ENCODE peak calls at places on chromosomes 3 and 15, in four cellular contexts. Z is esophagus squamous epithelium, Q is HCT116, T is mucosa of descending colon. E is an unnamed sample.

GRCh38 chr3:191376742-191377141 is 46.4 kb upstream of the UTS2B start:
- DNase-seq in Z (no peak), Q (no peak), T (peak), E (no peak)

GRCh38 chr15:87746333-87746732 is 510.2 kb downstream of the NTRK3 start:
- DNase-seq in Z (no peak), Q (no peak), T (no peak), E (no peak)

GRCh38 chr15:86162172-86162591 is 82.5 kb downstream of the AGBL1 start:
- DNase-seq in Z (no peak), Q (no peak), T (no peak), E (no peak)

GRCh38 chr15:79218588-79219200 is 63.8 kb upstream of the ANKRD34C start:
- DNase-seq in Z (no peak), Q (peak), T (no peak), E (no peak)

GRCh38 chr3:138945646-138946553 is 1.0 kb downstream of the FOXL2 start:
- DNase-seq in Z (no peak), Q (no peak), T (peak), E (peak)

GRCh38 chr3:107987036-107987557 is 103.7 kb downstream of the CD47 start:
- DNase-seq in Z (peak), Q (peak), T (peak), E (peak)

GRCh38 chr3:146065573-146066006 is 95.4 kb downstream of the PLOD2 start:
- DNase-seq in Z (no peak), Q (peak), T (peak), E (peak)

GRCh38 chr3:194548346-194549321 is 61.8 kb upstream of the ATP13A3 start:
- DNase-seq in Z (no peak), Q (no peak), T (no peak), E (no peak)

GRCh38 chr15:90184786-90185704 is 16.1 kb upstream of the SEMA4B start:
- DNase-seq in Z (peak), Q (no peak), T (peak), E (peak)

GRCh38 chr3:57221883-57222282 is 5.6 kb upstream of the APPL1 start:
- DNase-seq in Z (no peak), Q (no peak), T (no peak), E (no peak)

GRCh38 chr15:75024102-75024636 is 779 bp downstream of the PPCDC start:
- DNase-seq in Z (no peak), Q (no peak), T (peak), E (no peak)

GRCh38 chr3:126537116-126537729 is 13.3 kb downstream of the CHST13 start:
- DNase-seq in Z (no peak), Q (no peak), T (no peak), E (no peak)

GRCh38 chr3:186786810-186787375 is 3.5 kb downstream of the EIF4A2 start:
- DNase-seq in Z (no peak), Q (no peak), T (no peak), E (no peak)

GRCh38 chr3:186787642-186788481 is 4.5 kb downstream of the EIF4A2 start:
- DNase-seq in Z (no peak), Q (no peak), T (no peak), E (no peak)

GRCh38 chr3:186789554-186790260 is 6.3 kb downstream of the EIF4A2 start:
- DNase-seq in Z (no peak), Q (no peak), T (no peak), E (no peak)

GRCh38 chr3:186788482-186789370 is 5.3 kb downstream of the EIF4A2 start:
- DNase-seq in Z (no peak), Q (no peak), T (no peak), E (no peak)

DNA sequence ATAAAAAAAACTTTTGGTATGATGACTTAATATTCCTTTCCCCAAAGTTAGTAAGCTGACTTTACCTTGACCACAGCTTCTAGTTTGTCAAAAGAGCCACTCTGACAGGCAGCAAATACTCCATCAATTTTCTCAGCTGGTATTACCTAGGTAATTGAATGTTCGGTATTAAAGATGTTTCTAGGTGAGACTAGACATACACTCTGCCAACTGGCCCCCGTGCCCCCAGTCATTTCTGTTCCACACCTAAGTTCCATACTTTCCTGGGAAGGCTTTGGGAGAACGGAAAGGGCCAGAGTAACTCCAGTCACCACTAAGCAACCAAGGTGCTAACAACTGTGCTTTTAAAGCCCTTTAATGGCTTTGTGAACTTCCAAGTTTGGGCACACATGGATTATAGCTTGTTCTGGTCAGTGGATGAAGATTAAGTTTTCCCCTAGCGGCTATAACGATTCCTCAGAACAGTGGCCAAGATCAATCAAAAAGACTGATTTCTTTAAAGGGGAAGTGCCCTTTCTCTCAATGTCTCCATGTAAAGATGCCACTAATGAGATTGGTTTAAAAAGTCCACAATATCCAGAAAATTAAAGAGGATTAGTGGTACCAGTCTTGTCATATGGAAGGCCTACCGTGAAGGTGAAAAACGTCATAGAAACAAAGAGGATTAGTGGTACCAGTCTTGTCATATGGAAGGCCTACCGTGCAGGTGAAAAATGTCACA is 7.0 kb downstream of the EIF4A2 start:
- DNase-seq in Z (no peak), Q (no peak), T (no peak), E (no peak)
- TF ChIP-seq CTCF in Z (no peak), Q (no peak), T (no peak), E (no peak)

GRCh38 chr3:73291541-73291940 is 230.1 kb downstream of the EBLN2 start:
- DNase-seq in Z (no peak), Q (no peak), T (no peak), E (no peak)

GRCh38 chr3:73294532-73294931 is 233.1 kb downstream of the EBLN2 start:
- DNase-seq in Z (no peak), Q (no peak), T (no peak), E (no peak)

GRCh38 chr3:73295511-73296257 is 234.2 kb downstream of the EBLN2 start:
- DNase-seq in Z (no peak), Q (no peak), T (no peak), E (no peak)

GRCh38 chr3:73296258-73296635 is 234.8 kb downstream of the EBLN2 start:
- DNase-seq in Z (no peak), Q (no peak), T (no peak), E (no peak)

DNA sequence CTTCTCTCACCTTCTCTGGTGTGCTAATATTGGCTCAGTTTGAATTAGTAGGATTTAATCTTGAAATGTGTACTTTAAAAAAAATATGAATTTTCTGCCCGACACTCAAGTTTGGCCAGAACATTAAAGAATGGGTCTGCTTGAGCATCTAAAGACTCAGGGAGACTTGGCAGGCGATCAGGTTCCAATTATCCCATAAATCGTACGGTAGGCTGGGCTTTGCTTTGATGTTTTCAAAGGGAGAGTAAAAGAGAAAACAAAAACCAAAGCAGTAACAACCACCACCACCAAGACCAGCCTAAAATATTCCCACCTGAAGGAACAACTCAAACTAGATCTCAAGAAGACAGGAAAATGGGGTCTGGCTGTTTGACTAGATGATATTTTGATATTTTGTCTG is 230.8 kb downstream of the EBLN2 start:
- DNase-seq in Z (no peak), Q (no peak), T (no peak), E (no peak)
- TF ChIP-seq CTCF in Z (no peak), Q (no peak), T (no peak), E (no peak)

GRCh38 chr3:1082024-1082633 is 10.7 kb upstream of the CNTN6 start:
- DNase-seq in Z (no peak), Q (no peak), T (peak), E (peak)

GRCh38 chr3:1092061-1092460 is 763 bp upstream of the CNTN6 start:
- DNase-seq in Z (no peak), Q (no peak), T (no peak), E (no peak)

GRCh38 chr3:1091276-1091675 is 1.5 kb upstream of the CNTN6 start:
- DNase-seq in Z (no peak), Q (no peak), T (no peak), E (no peak)

GRCh38 chr3:1088503-1088902 is 4.3 kb upstream of the CNTN6 start:
- DNase-seq in Z (no peak), Q (no peak), T (no peak), E (no peak)

GRCh38 chr3:1087066-1087555 is 5.7 kb upstream of the CNTN6 start:
- DNase-seq in Z (no peak), Q (no peak), T (peak), E (peak)
- TF ChIP-seq CTCF in Z (no peak), Q (no peak), T (no peak), E (no peak)

DNA sequence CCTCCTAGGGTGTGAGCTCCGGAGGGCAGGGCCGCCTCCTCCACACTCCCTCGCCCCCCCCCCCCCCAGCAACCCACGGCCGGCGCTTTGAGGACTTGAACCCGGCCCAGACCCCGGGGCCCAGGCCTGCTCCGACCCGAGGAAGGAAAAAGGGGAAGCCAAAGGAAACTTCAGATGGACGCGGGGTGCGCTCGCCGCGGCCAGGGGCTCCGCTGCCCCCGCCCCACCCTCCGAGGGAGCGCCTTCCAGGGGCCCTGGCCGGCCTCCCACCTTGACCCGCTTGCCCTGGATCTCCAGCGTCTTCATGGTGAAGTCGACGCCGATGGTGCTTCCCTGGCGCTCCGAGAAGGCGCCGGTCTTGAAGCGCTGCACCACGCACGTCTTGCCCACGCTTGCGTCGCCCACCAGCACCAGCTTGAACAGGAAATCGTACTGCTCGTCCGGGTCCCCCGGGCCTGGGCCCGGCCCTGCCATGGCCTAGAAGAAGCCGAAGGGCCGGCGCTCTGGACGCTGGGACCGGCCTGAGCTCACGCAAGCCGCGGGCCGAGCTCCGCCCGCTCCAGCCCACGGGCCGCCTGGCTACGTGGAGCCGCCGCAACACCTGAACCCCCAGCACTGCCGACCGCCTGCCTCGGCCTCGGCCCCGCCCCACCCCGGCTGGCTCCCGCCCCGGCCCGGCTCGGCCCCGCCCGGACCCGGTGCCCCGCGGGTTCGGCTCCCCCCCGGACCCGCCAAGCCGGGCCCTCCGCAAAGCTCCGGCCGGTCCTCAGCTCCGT is 400 bp downstream of the RAB43 start:
- DNase-seq in Z (no peak), Q (no peak), T (no peak), E (no peak)
- TF ChIP-seq CTCF in Z (no peak), Q (no peak), T (no peak), E (no peak)

DNA sequence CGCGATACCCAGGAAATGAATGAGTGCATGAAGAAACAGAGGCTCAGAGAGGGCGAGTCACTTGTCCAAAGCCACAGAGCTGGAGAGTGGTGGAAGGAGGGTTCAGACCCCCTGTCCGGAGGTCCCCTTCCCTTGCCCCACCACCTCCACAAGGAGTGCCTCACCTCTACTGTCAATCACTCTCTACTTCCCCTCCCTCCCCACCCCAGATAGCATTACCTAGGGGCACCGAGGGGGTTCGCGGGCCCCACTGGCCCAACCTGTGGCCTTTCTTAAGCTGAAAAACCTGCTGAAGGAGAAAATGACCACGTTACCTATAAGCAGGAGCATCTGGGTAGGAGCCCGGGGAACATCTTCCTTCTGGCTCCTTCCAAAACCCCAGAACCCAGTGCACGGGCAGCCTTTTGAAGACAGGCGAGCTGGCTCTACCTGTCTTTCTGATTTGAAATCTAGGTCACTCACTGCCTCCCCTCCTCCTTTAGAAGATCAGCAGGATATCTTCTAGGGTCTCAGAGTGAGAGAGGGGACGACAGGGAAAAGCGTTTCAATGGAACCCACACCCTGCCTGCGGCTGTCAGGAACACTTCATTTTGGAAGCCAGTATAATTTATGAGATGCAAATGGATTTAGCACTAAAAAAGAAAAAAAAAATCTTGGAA is 89.9 kb upstream of the MEF2A start:
- DNase-seq in Z (no peak), Q (no peak), T (no peak), E (no peak)
- TF ChIP-seq CTCF in Z (no peak), Q (no peak), T (no peak), E (no peak)

GRCh38 chr3:113136529-113136928 is 74.8 kb upstream of the BOC start:
- DNase-seq in Z (no peak), Q (no peak), T (no peak), E (no peak)

GRCh38 chr3:113140876-113141275 is 70.5 kb upstream of the BOC start:
- DNase-seq in Z (no peak), Q (no peak), T (no peak), E (no peak)

GRCh38 chr3:113138839-113139743 is 72.3 kb upstream of the BOC start:
- DNase-seq in Z (no peak), Q (no peak), T (no peak), E (no peak)

GRCh38 chr3:113132571-113132996 is 78.8 kb upstream of the BOC start:
- DNase-seq in Z (no peak), Q (no peak), T (no peak), E (no peak)

DNA sequence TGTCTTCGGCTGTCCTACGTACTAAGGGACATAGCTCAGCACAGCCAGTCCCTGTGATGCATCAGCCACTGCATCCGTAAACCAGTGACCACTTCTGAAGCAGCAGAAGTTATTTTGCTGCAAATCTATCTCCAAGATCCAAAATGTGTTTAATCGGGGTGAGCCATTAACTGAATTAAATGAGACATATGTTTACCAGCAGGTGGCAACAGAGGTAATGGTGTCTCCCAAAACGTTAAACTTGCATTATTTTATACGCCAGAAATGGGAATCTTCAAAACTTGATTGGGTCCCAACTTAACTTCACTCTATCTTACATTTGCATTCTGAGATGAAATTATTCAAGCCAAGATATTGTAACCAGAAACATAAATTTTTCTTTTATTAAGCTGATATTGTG is 75.3 kb upstream of the BOC start:
- DNase-seq in Z (no peak), Q (peak), T (no peak), E (no peak)
- TF ChIP-seq CTCF in Z (peak), Q (peak), T (no peak), E (peak)

GRCh38 chr3:124256156-124256555 is 264.2 kb upstream of the ROPN1 start:
- DNase-seq in Z (no peak), Q (no peak), T (peak), E (no peak)
- TF ChIP-seq CTCF in Z (no peak), Q (no peak), T (no peak), E (no peak)

GRCh38 chr3:128133273-128133883 is 9.8 kb upstream of the RUVBL1 start:
- DNase-seq in Z (no peak), Q (peak), T (peak), E (peak)
- TF ChIP-seq CTCF in Z (peak), Q (peak), T (peak), E (peak)

E was measured in Calu3.